ENCODE peak calls at places on chromosomes 3 and 15, in ten cellular contexts. A is HCT116, X is suprapubic skin, I is GM23338, O is stomach, B is spleen, Z is SK-N-SH, D is transverse colon, U is sigmoid colon, W is HL-60. C is an unnamed sample.

GRCh38 chr3:29494305-29495036 is 213.6 kb downstream of the RBMS3 start:
- DNase-seq in U (no peak), O (no peak), W (no peak), I (no peak), D (no peak), X (no peak), A (no peak), B (no peak), Z (peak), C (no peak)

GRCh38 chr15:80694624-80695098 is 449 bp upstream of the ABHD17C start:
- DNase-seq in D (peak), B (peak), O (no peak), X (no peak), A (no peak), W (peak), I (peak), U (no peak), Z (no peak), C (no peak)

GRCh38 chr15:25171111-25171811 is 216.5 kb downstream of the SNRPN start:
- DNase-seq in W (no peak), U (peak), X (no peak), I (no peak), D (no peak), Z (no peak), O (no peak), A (no peak), B (peak), C (no peak)

GRCh38 chr3:101842245-101842934 is 6.9 kb upstream of the NFKBIZ start:
- DNase-seq in U (no peak), W (no peak), A (no peak), D (no peak), B (no peak), I (peak), O (no peak), Z (no peak), X (no peak), C (no peak)

GRCh38 chr15:73753250-73754130 is at the start of gene INSYN1:
- DNase-seq in Z (peak), A (no peak), U (peak), O (peak), X (no peak), W (no peak), D (peak), B (no peak), I (peak), C (no peak)

GRCh38 chr3:183122257-183122932 is 23.1 kb upstream of the MCCC1 start:
- DNase-seq in B (no peak), D (no peak), U (no peak), X (no peak), A (peak), O (no peak), W (no peak), Z (peak), I (peak), C (peak)

GRCh38 chr15:63939531-63940130 is 105.9 kb upstream of the HERC1 start:
- DNase-seq in B (no peak), Z (no peak), X (no peak), D (peak), I (no peak), A (no peak), W (no peak), U (peak), O (peak), C (no peak)

GRCh38 chr3:116059421-116060096 is 385.7 kb downstream of the LSAMP start:
- DNase-seq in I (peak), B (no peak), W (no peak), O (no peak), X (no peak), A (peak), D (no peak), U (no peak), Z (peak), C (peak)

GRCh38 chr3:56157693-56158092 is 310.6 kb downstream of the ERC2 start:
- DNase-seq in O (no peak), I (no peak), A (no peak), B (no peak), D (no peak), W (peak), Z (no peak), X (no peak), U (no peak), C (no peak)

GRCh38 chr3:17645074-17645698 is 97.2 kb downstream of the TBC1D5 start:
- DNase-seq in X (no peak), U (no peak), Z (peak), W (peak), B (no peak), A (peak), O (no peak), D (no peak), I (peak), C (peak)

GRCh38 chr3:105823149-105823866 is 45.5 kb downstream of the CBLB start:
- DNase-seq in A (peak), I (no peak), O (no peak), W (no peak), B (no peak), X (no peak), U (no peak), D (no peak), Z (no peak), C (no peak)

GRCh38 chr3:79491029-79491634 is 276.7 kb downstream of the ROBO1 start:
- DNase-seq in Z (no peak), U (no peak), D (no peak), B (no peak), A (no peak), W (no peak), O (no peak), I (peak), X (no peak), C (no peak)

GRCh38 chr3:34568766-34569165 is 770.3 kb downstream of the PDCD6IP start:
- DNase-seq in U (no peak), O (no peak), D (no peak), X (no peak), W (no peak), I (no peak), A (no peak), B (no peak), Z (no peak), C (no peak)

GRCh38 chr15:100902436-100903190 is 16.5 kb upstream of the LRRK1 start:
- DNase-seq in O (peak), Z (peak), B (peak), U (peak), D (peak), A (no peak), X (peak), W (peak), I (no peak), C (no peak)

GRCh38 chr3:129482721-129483120 is 42.7 kb downstream of the IFT122 start:
- DNase-seq in I (peak), D (no peak), U (no peak), X (no peak), Z (no peak), W (no peak), O (no peak), A (no peak), B (no peak), C (no peak)

GRCh38 chr3:183428140-183429023 is at the start of gene MCF2L2:
- DNase-seq in U (peak), D (peak), W (peak), B (peak), O (peak), A (peak), X (no peak), I (peak), Z (peak), C (no peak)

GRCh38 chr15:58185439-58185838 is 47.3 kb downstream of the AQP9 start:
- DNase-seq in A (no peak), W (no peak), B (no peak), U (no peak), O (no peak), D (no peak), I (no peak), X (no peak), Z (no peak), C (no peak)

GRCh38 chr15:68271854-68272471 is 5.6 kb upstream of the FEM1B start:
- DNase-seq in I (peak), Z (peak), D (no peak), U (no peak), A (peak), W (no peak), O (no peak), X (no peak), B (no peak), C (no peak)

GRCh38 chr3:108420926-108421325 is 89.5 kb downstream of the MYH15 start:
- DNase-seq in D (no peak), Z (no peak), O (no peak), W (no peak), X (no peak), B (no peak), A (no peak), U (no peak), I (no peak), C (no peak)

GRCh38 chr15:78716651-78717050 is 75.6 kb upstream of the CHRNB4 start:
- DNase-seq in W (no peak), I (no peak), B (no peak), U (no peak), X (no peak), Z (no peak), O (no peak), A (no peak), D (no peak), C (no peak)

GRCh38 chr3:168803536-168803935 is 707.8 kb upstream of the GOLIM4 start:
- DNase-seq in I (no peak), D (no peak), Z (no peak), X (no peak), O (no peak), U (no peak), B (no peak), A (no peak), W (no peak), C (no peak)

GRCh38 chr3:10459954-10460754 is 45.2 kb downstream of the ATP2B2 start:
- DNase-seq in D (peak), O (peak), U (no peak), X (no peak), A (peak), I (peak), B (no peak), Z (no peak), W (peak), C (no peak)

GRCh38 chr15:90869601-90870353 is 1.4 kb downstream of the FURIN start:
- DNase-seq in W (peak), O (no peak), A (peak), Z (no peak), B (peak), X (no peak), I (peak), U (peak), D (peak), C (no peak)

GRCh38 chr3:129016366-129016724 is 15.2 kb downstream of the EFCC1 start:
- DNase-seq in D (peak), U (no peak), X (no peak), W (peak), B (peak), Z (no peak), I (no peak), A (no peak), O (peak), C (no peak)

GRCh38 chr3:24232784-24233183 is 261.9 kb downstream of the THRB start:
- DNase-seq in U (no peak), O (no peak), B (no peak), X (no peak), Z (no peak), I (no peak), W (no peak), D (no peak), A (no peak), C (no peak)

GRCh38 chr3:138434875-138435772 is 708 bp downstream of the ESYT3 start:
- DNase-seq in Z (peak), W (peak), O (no peak), D (no peak), B (no peak), U (no peak), A (no peak), X (no peak), I (peak), C (no peak)

GRCh38 chr3:19541284-19541683 is 392.7 kb downstream of the EFHB start:
- DNase-seq in D (no peak), I (no peak), A (no peak), W (no peak), Z (no peak), B (no peak), U (no peak), X (no peak), O (no peak), C (no peak)

GRCh38 chr3:96748139-96748538 is 66.3 kb upstream of the EPHA6 start:
- DNase-seq in O (no peak), I (no peak), W (no peak), A (no peak), X (no peak), Z (no peak), B (no peak), D (no peak), U (no peak), C (no peak)

GRCh38 chr3:120418866-120419490 is 31.8 kb downstream of the FSTL1 start:
- DNase-seq in U (no peak), I (peak), W (peak), A (peak), B (no peak), Z (peak), O (peak), D (peak), X (no peak), C (peak)

GRCh38 chr3:12758025-12758830 is 831 bp downstream of the TMEM40 start:
- DNase-seq in O (peak), I (peak), X (no peak), B (no peak), U (peak), A (no peak), D (no peak), W (no peak), Z (no peak), C (no peak)

GRCh38 chr3:13823186-13823585 is 56.7 kb downstream of the WNT7A start:
- DNase-seq in O (no peak), U (no peak), A (no peak), B (peak), X (no peak), I (no peak), Z (no peak), D (no peak), W (no peak), C (no peak)

GRCh38 chr3:117252208-117252607 is 542.6 kb downstream of the TUSC7 start:
- DNase-seq in B (no peak), I (no peak), W (no peak), A (no peak), O (no peak), Z (no peak), X (no peak), U (no peak), D (no peak), C (peak)

GRCh38 chr3:189531271-189531670 is 99.9 kb upstream of the TP63 start:
- DNase-seq in W (no peak), U (no peak), B (no peak), D (no peak), I (no peak), O (no peak), A (peak), Z (no peak), X (no peak), C (no peak)

GRCh38 chr3:30418443-30418842 is 188.0 kb upstream of the TGFBR2 start:
- DNase-seq in A (no peak), O (no peak), D (no peak), U (no peak), I (no peak), B (no peak), Z (no peak), W (no peak), X (no peak), C (no peak)

DNA sequence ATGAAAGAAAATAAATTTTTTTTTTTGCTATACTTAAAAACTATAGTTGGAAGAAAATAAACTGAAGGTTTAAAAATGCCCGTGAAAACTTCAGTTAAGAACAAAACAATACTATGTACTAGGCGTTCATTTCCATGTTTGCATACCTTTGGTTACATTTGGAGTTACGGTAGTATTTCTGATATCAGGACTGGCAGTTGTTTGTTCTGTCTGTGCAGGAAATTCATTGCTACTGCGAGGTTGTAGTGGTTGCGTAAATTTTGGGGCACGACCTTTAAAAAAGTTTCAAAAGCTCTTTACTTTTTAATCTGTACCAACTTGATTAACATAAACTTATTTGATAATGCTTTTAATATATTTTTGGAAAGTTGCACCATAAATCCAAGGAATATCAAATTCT is 47.9 kb downstream of the ST3GAL6 start:
- DNase-seq in I (no peak), X (no peak), U (no peak), Z (no peak), O (no peak), W (peak), A (no peak), D (no peak), B (no peak), C (no peak)
- H3K4me3 ChIP-seq in I (no peak), X (no peak), U (no peak), Z (no peak), O (no peak), W (no peak), A (no peak), D (no peak), B (no peak), C (no peak)

GRCh38 chr3:98561727-98562521 is 30.1 kb downstream of the GPR15 start:
- DNase-seq in O (no peak), I (no peak), Z (no peak), U (no peak), W (no peak), B (no peak), X (no peak), A (no peak), D (no peak), C (no peak)
- TF ChIP-seq POLR2AphosphoS5 in O (no peak), I (no peak), Z (no peak), U (no peak), W (no peak), B (no peak), X (no peak), A (no peak), D (no peak), C (no peak)

GRCh38 chr3:58071480-58071971 is 63.3 kb downstream of the FLNB start:
- DNase-seq in B (no peak), D (no peak), X (no peak), W (no peak), Z (no peak), U (no peak), O (no peak), I (no peak), A (no peak), C (no peak)

GRCh38 chr3:58073315-58074125 is 65.3 kb downstream of the FLNB start:
- DNase-seq in D (no peak), Z (no peak), W (no peak), X (no peak), O (no peak), B (no peak), U (peak), I (no peak), A (no peak), C (no peak)

GRCh38 chr3:58072046-58072445 is 63.8 kb downstream of the FLNB start:
- DNase-seq in X (no peak), D (no peak), A (no peak), Z (no peak), I (no peak), B (no peak), U (no peak), O (no peak), W (no peak), C (no peak)

GRCh38 chr3:58074997-58075396 is 66.8 kb downstream of the FLNB start:
- DNase-seq in D (no peak), X (no peak), I (no peak), W (no peak), B (no peak), U (no peak), A (no peak), O (no peak), Z (no peak), C (no peak)

GRCh38 chr3:58074126-58074715 is 66.0 kb downstream of the FLNB start:
- DNase-seq in O (no peak), U (no peak), B (no peak), W (no peak), A (no peak), X (no peak), I (no peak), Z (no peak), D (no peak), C (no peak)
- H3K27ac ChIP-seq in O (peak), U (peak), B (peak), W (no peak), A (no peak), X (no peak), I (peak), Z (no peak), D (peak), C (peak)

DNA sequence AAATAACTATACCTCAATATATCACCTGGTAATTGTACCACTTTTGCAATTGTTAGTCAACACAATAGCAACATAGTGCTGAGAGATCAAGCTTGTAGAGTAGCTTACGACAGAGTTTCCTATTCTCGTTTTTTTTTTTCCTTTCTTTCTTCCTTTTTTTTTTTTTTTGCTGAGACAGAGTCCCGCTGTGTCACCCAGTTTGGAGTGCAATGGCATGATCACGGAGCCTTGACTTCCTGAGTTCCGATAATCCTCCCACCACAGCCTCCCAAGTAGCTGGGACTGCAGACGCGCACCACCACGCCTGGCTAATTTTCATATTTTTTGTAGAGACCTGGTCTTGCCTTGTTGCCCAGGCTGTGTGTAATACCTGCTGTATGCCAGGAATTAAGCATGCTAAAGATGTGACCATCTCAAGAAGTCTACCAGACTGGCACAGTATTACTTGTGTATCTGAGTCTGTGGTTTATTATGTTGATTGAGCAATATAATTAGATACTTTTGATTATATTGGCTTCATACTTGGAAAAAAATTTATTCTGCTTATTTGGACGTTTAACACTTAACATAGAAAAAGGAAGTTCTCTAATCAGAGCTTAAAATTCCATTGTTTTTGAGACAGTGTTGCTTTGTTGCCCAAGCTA is 3.0 kb downstream of the SELENOT start:
- DNase-seq in I (no peak), O (no peak), A (no peak), D (no peak), Z (no peak), U (no peak), B (peak), W (peak), X (no peak), C (no peak)
- H3K4me3 ChIP-seq in I (no peak), O (no peak), A (no peak), D (no peak), Z (no peak), U (no peak), B (no peak), W (peak), X (no peak), C (no peak)

GRCh38 chr15:41935566-41936020 is 36.8 kb downstream of the EHD4 start:
- DNase-seq in O (no peak), I (no peak), U (peak), Z (no peak), B (no peak), A (no peak), D (no peak), X (no peak), W (no peak), C (no peak)

GRCh38 chr15:41936155-41936554 is 36.2 kb downstream of the EHD4 start:
- DNase-seq in Z (no peak), A (no peak), O (no peak), B (no peak), D (no peak), W (no peak), X (no peak), I (no peak), U (peak), C (no peak)

GRCh38 chr15:41937568-41937923 is 34.8 kb downstream of the EHD4 start:
- DNase-seq in I (no peak), Z (no peak), U (no peak), W (no peak), A (no peak), B (no peak), O (no peak), X (no peak), D (no peak), C (no peak)

GRCh38 chr15:41934843-41935242 is 37.5 kb downstream of the EHD4 start:
- DNase-seq in I (peak), X (no peak), U (peak), A (no peak), B (peak), W (no peak), D (peak), Z (no peak), O (peak), C (no peak)

DNA sequence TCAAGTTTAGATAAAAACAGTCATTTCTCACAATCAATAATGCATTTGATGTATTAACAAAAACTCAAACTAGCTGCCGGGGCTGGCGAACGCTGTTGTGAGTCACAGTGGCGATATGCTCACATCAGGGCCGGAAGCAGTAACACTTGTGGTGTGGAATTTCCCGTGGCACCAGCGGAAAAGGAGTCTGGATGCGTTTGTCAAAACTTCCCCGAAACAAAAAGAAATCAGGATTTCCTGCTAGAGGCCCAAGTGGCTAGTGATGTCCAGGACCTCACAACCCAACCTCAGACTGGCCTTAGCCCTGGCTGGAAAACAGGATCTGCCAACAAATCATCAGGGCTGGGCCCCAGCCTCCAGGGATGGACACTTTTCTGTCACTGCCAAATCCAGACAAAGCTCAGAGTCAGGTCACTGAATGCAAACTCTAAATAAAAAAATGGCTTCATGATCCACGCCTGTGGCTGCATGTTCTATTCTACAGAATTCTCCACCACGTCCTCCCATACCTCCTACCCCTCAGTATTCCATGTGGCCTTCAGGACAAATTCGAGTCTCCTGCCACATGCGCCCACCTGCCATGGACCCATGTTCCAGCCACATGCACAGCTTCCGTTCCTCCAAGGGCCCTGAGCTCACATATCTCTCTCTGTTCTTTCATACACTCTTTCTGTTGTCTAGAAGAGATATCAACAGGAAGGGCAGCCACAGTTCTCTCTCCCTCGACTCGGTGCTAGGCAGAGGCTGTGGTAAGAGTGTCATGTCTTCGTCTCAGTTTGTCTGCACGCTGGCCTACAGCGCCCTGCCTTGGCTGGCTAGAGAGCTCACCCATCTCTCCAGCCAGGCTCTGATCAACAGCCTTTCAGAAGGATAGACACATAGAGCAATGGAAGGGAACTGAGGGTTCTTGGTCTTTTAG is 35.4 kb downstream of the EHD4 start:
- DNase-seq in D (peak), Z (no peak), O (peak), W (no peak), U (no peak), B (peak), A (no peak), X (no peak), I (no peak), C (no peak)
- TF ChIP-seq POLR2AphosphoS5 in D (no peak), Z (no peak), O (no peak), W (no peak), U (peak), B (no peak), A (no peak), X (peak), I (no peak), C (no peak)